ENCODE peak calls at places on chromosomes 1 and 21, in nine cellular contexts. J, T, B, R, L, Q, X, F and N are unnamed samples. For H3K36me3, the result is how much of the 10 kb centered on the place peaks cover.

GRCh38 chr1:201403359-201403758 is 4.2 kb upstream of the LAD1 start:
- DNase-seq in B (no peak), X (no peak), L (no peak), J (no peak), F (no peak), Q (no peak), T (no peak), R (no peak), N (no peak)

GRCh38 chr1:30526652-30527345 is 196.6 kb downstream of the MATN1 start:
- DNase-seq in X (no peak), F (peak), T (no peak), Q (no peak), L (no peak), B (no peak), J (no peak), R (peak), N (no peak)

GRCh38 chr21:29096619-29097018 is 23.2 kb upstream of the CCT8 start:
- DNase-seq in L (no peak), Q (no peak), J (no peak), X (no peak), T (no peak), B (no peak), F (no peak), R (no peak), N (no peak)

GRCh38 chr1:95027046-95027445 is 45.7 kb downstream of the ALG14 start:
- DNase-seq in T (no peak), L (no peak), X (no peak), J (no peak), Q (no peak), R (no peak), B (peak), F (no peak), N (no peak)

GRCh38 chr1:112460672-112461071 is 48.1 kb upstream of the WNT2B start:
- DNase-seq in Q (no peak), X (no peak), L (peak), T (no peak), J (no peak), R (no peak), B (peak), F (no peak), N (peak)

GRCh38 chr1:43582162-43582566 is 51.5 kb downstream of the PTPRF start:
- DNase-seq in R (no peak), F (no peak), J (no peak), B (peak), L (no peak), Q (peak), X (peak), T (peak), N (peak)

GRCh38 chr1:200336111-200336845 is 73.6 kb downstream of the ZNF281 start:
- DNase-seq in F (no peak), J (no peak), B (peak), Q (no peak), T (no peak), L (no peak), R (no peak), X (no peak), N (peak)

GRCh38 chr1:198681247-198681646 is 42.4 kb downstream of the PTPRC start:
- DNase-seq in X (no peak), Q (peak), J (no peak), B (peak), T (no peak), L (no peak), F (no peak), R (no peak), N (no peak)

GRCh38 chr21:42216726-42217572 is 2.0 kb upstream of the ABCG1 start:
- DNase-seq in Q (no peak), X (peak), T (no peak), J (no peak), R (no peak), L (no peak), F (peak), B (no peak), N (no peak)

GRCh38 chr1:212606734-212607205 is 1.8 kb upstream of the ATF3 start:
- DNase-seq in X (peak), F (peak), B (no peak), J (no peak), R (peak), Q (no peak), L (no peak), T (peak), N (peak)

GRCh38 chr1:78222225-78222961 is 176.6 kb downstream of the GIPC2 start:
- DNase-seq in L (no peak), Q (no peak), X (no peak), F (no peak), R (no peak), J (no peak), T (no peak), B (no peak), N (no peak)

GRCh38 chr1:111648826-111649225 is 29.2 kb downstream of the RAP1A start:
- DNase-seq in X (no peak), T (no peak), Q (no peak), B (no peak), J (no peak), L (no peak), R (no peak), F (no peak), N (no peak)

GRCh38 chr1:170156594-170156993 is 10.8 kb downstream of the NTMT2 start:
- DNase-seq in Q (no peak), L (no peak), F (no peak), X (no peak), B (no peak), R (no peak), T (no peak), J (no peak), N (no peak)

GRCh38 chr1:40244138-40244744 is 3.5 kb upstream of the TMCO2 start:
- DNase-seq in X (no peak), T (no peak), L (no peak), Q (no peak), F (no peak), R (no peak), J (no peak), B (no peak), N (no peak)

GRCh38 chr1:117595993-117596720 is 9.7 kb upstream of the TENT5C start:
- DNase-seq in R (peak), L (no peak), T (no peak), Q (no peak), B (no peak), J (peak), X (no peak), F (peak), N (no peak)

GRCh38 chr1:185376840-185377635 is 60.0 kb upstream of the IVNS1ABP start:
- DNase-seq in B (peak), R (no peak), Q (no peak), J (no peak), T (no peak), L (no peak), X (no peak), F (no peak), N (peak)

GRCh38 chr1:167821356-167821685 is 92.6 kb downstream of the ADCY10 start:
- DNase-seq in F (no peak), Q (no peak), T (no peak), L (no peak), J (no peak), R (no peak), B (no peak), X (no peak), N (no peak)

GRCh38 chr1:221740941-221741363 is 937 bp downstream of the DUSP10 start:
- DNase-seq in R (no peak), L (peak), B (peak), J (peak), T (peak), X (no peak), Q (peak), F (no peak), N (peak)

GRCh38 chr1:6819641-6820040 is 34.4 kb downstream of the CAMTA1 start:
- DNase-seq in Q (no peak), J (no peak), X (no peak), F (no peak), B (peak), L (no peak), R (no peak), T (no peak), N (peak)

GRCh38 chr1:19416919-19417441 is 68.4 kb downstream of the CAPZB start:
- DNase-seq in X (no peak), B (no peak), F (no peak), L (no peak), J (no peak), T (no peak), Q (no peak), R (no peak), N (no peak)

GRCh38 chr21:42681296-42682206 is 28.1 kb downstream of the PDE9A start:
- DNase-seq in X (no peak), L (no peak), R (no peak), J (no peak), F (no peak), Q (peak), B (no peak), T (no peak), N (no peak)

GRCh38 chr1:204714861-204715511 is 29.4 kb upstream of the LRRN2 start:
- DNase-seq in L (peak), Q (no peak), T (no peak), F (no peak), J (peak), X (no peak), B (no peak), R (no peak), N (no peak)

GRCh38 chr1:2547210-2548067 is 8.7 kb upstream of the TNFRSF14 start:
- DNase-seq in R (no peak), Q (peak), L (no peak), J (peak), X (no peak), F (no peak), T (no peak), B (no peak), N (no peak)

GRCh38 chr1:80776286-80776685 is 1024.4 kb upstream of the ADGRL2 start:
- DNase-seq in L (no peak), T (no peak), Q (no peak), X (no peak), B (no peak), J (no peak), F (no peak), R (no peak), N (peak)

GRCh38 chr21:29762570-29763082 is 177.2 kb downstream of the GRIK1 start:
- DNase-seq in Q (no peak), J (no peak), X (no peak), R (no peak), L (no peak), B (no peak), T (no peak), F (no peak), N (no peak)

GRCh38 chr21:29163381-29164115 is 33.1 kb downstream of the MAP3K7CL start:
- DNase-seq in Q (no peak), X (no peak), T (no peak), L (no peak), B (no peak), J (no peak), F (no peak), R (no peak), N (no peak)

GRCh38 chr1:39268906-39269305 is 64.4 kb downstream of the MACF1 start:
- DNase-seq in L (no peak), X (no peak), Q (no peak), T (no peak), J (no peak), B (peak), R (no peak), F (no peak), N (peak)

GRCh38 chr1:36224537-36225297 is 474 bp downstream of the THRAP3 start:
- DNase-seq in J (no peak), X (peak), Q (no peak), B (peak), L (peak), R (no peak), T (peak), F (peak), N (peak)

GRCh38 chr1:59846209-59846894 is 31.6 kb downstream of the HOOK1 start:
- DNase-seq in Q (no peak), B (no peak), X (no peak), F (no peak), T (no peak), R (no peak), J (no peak), L (no peak), N (no peak)

GRCh38 chr1:1305300-1306069 is 2.2 kb downstream of the ACAP3 start:
- DNase-seq in X (peak), B (peak), R (no peak), T (no peak), L (no peak), Q (peak), F (no peak), J (peak), N (peak)

GRCh38 chr1:185567006-185567405 is 167.2 kb upstream of the HMCN1 start:
- DNase-seq in F (no peak), Q (no peak), B (peak), X (no peak), T (no peak), J (no peak), R (no peak), L (no peak), N (peak)

GRCh38 chr1:204756349-204756748 is 70.8 kb upstream of the LRRN2 start:
- DNase-seq in R (no peak), B (no peak), T (no peak), L (no peak), Q (no peak), F (no peak), J (no peak), X (no peak), N (no peak)

GRCh38 chr1:17633654-17634053 is 94.2 kb downstream of the ARHGEF10L start:
- DNase-seq in T (no peak), L (no peak), B (peak), J (no peak), Q (no peak), F (peak), R (no peak), X (no peak), N (peak)
- H3K36me3 ChIP-seq in T (under half), L (under half), B (under half), J (under half), Q (under half), F (half or more), R (half or more), X (under half), N (under half)

GRCh38 chr1:52140633-52141512 is 1.0 kb upstream of the ZFYVE9 start:
- DNase-seq in J (no peak), B (no peak), T (no peak), R (no peak), X (no peak), L (no peak), Q (no peak), F (no peak), N (peak)

GRCh38 chr1:52145137-52145536 is 3.2 kb downstream of the ZFYVE9 start:
- DNase-seq in L (no peak), X (no peak), J (no peak), B (no peak), Q (no peak), T (no peak), R (no peak), F (no peak), N (no peak)

GRCh38 chr1:52139817-52140540 is 1.9 kb upstream of the ZFYVE9 start:
- DNase-seq in J (peak), X (no peak), F (no peak), Q (no peak), R (no peak), T (no peak), L (no peak), B (peak), N (peak)

GRCh38 chr1:52141513-52142219 is at the start of gene ZFYVE9:
- DNase-seq in R (peak), L (peak), J (peak), X (peak), T (peak), B (peak), F (peak), Q (peak), N (peak)

GRCh38 chr1:52142220-52143153 is 598 bp downstream of the ZFYVE9 start:
- DNase-seq in T (no peak), F (peak), L (peak), J (peak), R (peak), X (peak), Q (peak), B (peak), N (peak)
- TF ChIP-seq CTCF in T (no peak), F (no peak), L (no peak), J (peak), R (no peak), X (no peak), Q (no peak), B (peak), N (no peak)

GRCh38 chr1:235006816-235007215 is 121.8 kb downstream of the TOMM20 start:
- DNase-seq in J (no peak), F (peak), R (no peak), Q (no peak), T (no peak), B (no peak), L (no peak), X (no peak), N (no peak)

GRCh38 chr1:235006132-235006721 is 122.4 kb downstream of the TOMM20 start:
- DNase-seq in T (no peak), F (peak), X (no peak), L (no peak), Q (no peak), J (no peak), B (no peak), R (no peak), N (no peak)

GRCh38 chr1:235002706-235003300 is 125.8 kb downstream of the TOMM20 start:
- DNase-seq in F (peak), B (no peak), Q (no peak), L (no peak), T (no peak), J (peak), R (no peak), X (no peak), N (peak)

GRCh38 chr1:235004276-235004675 is 124.4 kb downstream of the TOMM20 start:
- DNase-seq in F (peak), Q (no peak), T (no peak), J (no peak), L (no peak), R (no peak), X (no peak), B (no peak), N (no peak)

DNA sequence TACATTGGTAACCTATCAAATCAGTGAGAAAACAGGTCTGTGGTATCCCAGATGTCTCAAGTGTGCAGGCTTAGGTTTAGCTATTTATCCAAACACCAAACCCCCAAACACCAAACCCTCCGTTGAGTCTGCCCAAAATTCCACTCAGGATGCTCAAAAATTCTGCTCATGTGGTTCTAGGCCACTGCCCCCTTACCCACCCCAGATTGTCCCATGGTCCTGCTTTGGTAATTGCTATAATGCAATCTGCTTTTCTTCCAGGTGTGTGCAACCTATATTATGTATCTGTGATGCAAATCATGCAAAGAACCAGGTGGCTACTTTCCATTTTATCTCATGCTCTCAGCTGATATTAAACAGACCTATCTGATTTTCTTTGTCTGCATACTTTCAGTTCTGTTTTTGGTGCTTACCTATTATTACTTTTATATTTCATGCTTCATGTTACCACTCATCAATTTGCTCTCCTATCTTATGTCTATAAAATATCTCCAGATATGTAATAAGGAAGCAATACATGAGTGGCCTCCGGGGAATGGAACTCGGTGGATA is 123.7 kb downstream of the TOMM20 start:
- DNase-seq in L (no peak), F (no peak), B (no peak), R (no peak), T (no peak), J (peak), X (no peak), Q (no peak), N (no peak)
- H3K36me3 ChIP-seq in L (under half), F (under half), B (under half), R (under half), T (under half), J (under half), X (under half), Q (under half), N (under half)

DNA sequence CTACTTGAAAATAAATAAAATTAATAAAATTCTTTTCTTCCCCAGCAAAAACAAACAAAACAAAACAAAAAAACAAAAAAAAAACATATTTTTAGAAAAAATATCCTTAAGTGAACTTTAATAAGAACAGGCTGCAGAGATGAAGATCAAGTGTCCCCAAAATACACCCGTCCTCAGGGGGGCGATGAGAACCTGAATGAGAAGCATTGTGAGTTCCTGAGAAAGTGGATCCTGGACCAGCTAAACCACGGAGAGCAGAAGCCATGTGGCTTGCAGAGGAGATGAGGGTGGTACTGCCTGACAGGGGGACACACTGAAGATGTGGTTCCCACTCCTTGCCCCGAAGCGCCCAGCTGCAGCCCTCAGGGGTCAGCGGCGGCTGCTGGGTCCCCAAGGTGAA is 89.3 kb downstream of the ITPKB start:
- DNase-seq in F (no peak), J (peak), X (peak), L (peak), Q (peak), R (no peak), T (no peak), B (peak), N (no peak)
- TF ChIP-seq CTCF in F (peak), J (peak), X (peak), L (peak), Q (no peak), R (peak), T (no peak), B (peak), N (no peak)

GRCh38 chr1:220267630-220268029 is 4.6 kb downstream of the RAB3GAP2 start:
- DNase-seq in J (no peak), B (no peak), X (no peak), Q (no peak), L (no peak), T (no peak), R (no peak), F (no peak), N (no peak)
- H3K36me3 ChIP-seq in J (half or more), B (under half), X (under half), Q (under half), L (under half), T (under half), R (under half), F (under half), N (under half)

GRCh38 chr1:31679676-31680230 is 24.1 kb downstream of the COL16A1 start:
- DNase-seq in J (no peak), F (no peak), R (no peak), X (no peak), Q (no peak), T (no peak), L (no peak), B (no peak), N (no peak)

GRCh38 chr1:31687601-31688000 is 16.2 kb downstream of the COL16A1 start:
- DNase-seq in Q (no peak), F (no peak), L (no peak), T (no peak), X (peak), R (no peak), J (no peak), B (no peak), N (no peak)

GRCh38 chr1:31681421-31681820 is 22.4 kb downstream of the COL16A1 start:
- DNase-seq in R (no peak), T (no peak), B (no peak), Q (no peak), F (no peak), L (peak), X (no peak), J (no peak), N (no peak)

GRCh38 chr1:31688233-31688918 is 15.4 kb downstream of the COL16A1 start:
- DNase-seq in L (no peak), R (no peak), B (peak), Q (no peak), J (no peak), X (peak), F (no peak), T (no peak), N (no peak)

GRCh38 chr1:31683997-31684396 is 19.8 kb downstream of the COL16A1 start:
- DNase-seq in X (no peak), L (no peak), F (no peak), J (peak), B (no peak), Q (no peak), R (no peak), T (no peak), N (no peak)
- TF ChIP-seq CTCF in X (peak), L (peak), F (no peak), J (peak), B (peak), Q (peak), R (peak), T (no peak), N (peak)

GRCh38 chr21:33544451-33544850 is 1.6 kb downstream of the SON start:
- DNase-seq in F (no peak), R (no peak), Q (no peak), T (no peak), B (no peak), X (no peak), J (no peak), L (no peak), N (no peak)
- H3K36me3 ChIP-seq in F (under half), R (under half), Q (under half), T (under half), B (under half), X (under half), J (half or more), L (under half), N (under half)

GRCh38 chr1:220318673-220319072 is 46.4 kb upstream of the RAB3GAP2 start:
- DNase-seq in B (no peak), T (no peak), R (no peak), F (no peak), J (no peak), X (no peak), L (no peak), Q (no peak), N (no peak)

GRCh38 chr1:220317161-220317560 is 44.9 kb upstream of the RAB3GAP2 start:
- DNase-seq in B (no peak), R (no peak), X (no peak), T (no peak), L (no peak), F (no peak), Q (no peak), J (no peak), N (no peak)

GRCh38 chr1:220315070-220315839 is 43.0 kb upstream of the RAB3GAP2 start:
- DNase-seq in R (no peak), T (no peak), X (no peak), F (no peak), L (no peak), B (no peak), J (no peak), Q (no peak), N (peak)

GRCh38 chr1:220313576-220313975 is 41.3 kb upstream of the RAB3GAP2 start:
- DNase-seq in X (no peak), Q (no peak), R (no peak), F (no peak), L (no peak), J (no peak), T (no peak), B (no peak), N (no peak)

GRCh38 chr1:220316291-220316690 is 44.0 kb upstream of the RAB3GAP2 start:
- DNase-seq in X (no peak), L (no peak), Q (no peak), J (no peak), R (no peak), T (no peak), B (no peak), F (no peak), N (no peak)
- TF ChIP-seq CTCF in X (no peak), L (no peak), Q (no peak), J (no peak), R (no peak), T (no peak), B (no peak), F (no peak), N (no peak)